ENCODE peak calls at places on chromosomes 2 and 18, in six cellular contexts. E, T, K, N, A and P are unnamed samples. For H3K27me3 and H3K9me3, the result is how much of the 10 kb centered on the place peaks cover.

GRCh38 chr2:239399404-239399999 is 1.3 kb downstream of the HDAC4 start:
- DNase-seq in E (peak), T (no peak), K (peak), N (no peak), A (peak), P (no peak)

GRCh38 chr2:165847001-165847400 is 53.0 kb upstream of the GALNT3 start:
- DNase-seq in E (peak), T (no peak), K (no peak), N (no peak), A (no peak), P (no peak)

GRCh38 chr2:156538083-156538504 is 101.9 kb downstream of the GPD2 start:
- DNase-seq in E (peak), T (no peak), K (no peak), N (no peak), A (peak), P (no peak)

GRCh38 chr2:105256431-105257047 is 15.0 kb downstream of the GPR45 start:
- DNase-seq in E (no peak), T (no peak), K (no peak), N (no peak), A (no peak), P (no peak)

GRCh38 chr2:239201531-239201876 is 199.3 kb downstream of the HDAC4 start:
- DNase-seq in E (no peak), T (peak), K (no peak), N (no peak), A (no peak), P (no peak)

GRCh38 chr2:119028327-119029174 is 86.6 kb downstream of the MARCO start:
- DNase-seq in E (peak), T (no peak), K (peak), N (no peak), A (no peak), P (peak)

GRCh38 chr2:172909454-172909853 is 166.2 kb upstream of the MAP3K20 start:
- DNase-seq in E (no peak), T (no peak), K (no peak), N (no peak), A (no peak), P (no peak)

GRCh38 chr2:9210030-9210429 is 3.4 kb downstream of the ASAP2 start:
- DNase-seq in E (no peak), T (no peak), K (no peak), N (no peak), A (no peak), P (no peak)

GRCh38 chr2:136527560-136527959 is 237.8 kb upstream of the THSD7B start:
- DNase-seq in E (peak), T (no peak), K (peak), N (no peak), A (no peak), P (no peak)

GRCh38 chr2:50895058-50895457 is 136.9 kb downstream of the NRXN1 start:
- DNase-seq in E (no peak), T (no peak), K (peak), N (no peak), A (no peak), P (no peak)

GRCh38 chr2:122748552-122749011 is 993.1 kb downstream of the TSN start:
- DNase-seq in E (peak), T (no peak), K (peak), N (peak), A (peak), P (no peak)

GRCh38 chr2:71785550-71785951 is 332.2 kb downstream of the DYSF start:
- DNase-seq in E (no peak), T (no peak), K (no peak), N (no peak), A (no peak), P (no peak)

GRCh38 chr2:112255875-112256274 is 1.0 kb upstream of the ZC3H8 start:
- DNase-seq in E (no peak), T (no peak), K (no peak), N (no peak), A (no peak), P (no peak)

GRCh38 chr2:31299547-31299946 is 65.6 kb downstream of the EHD3 start:
- DNase-seq in E (no peak), T (no peak), K (no peak), N (no peak), A (no peak), P (no peak)

GRCh38 chr2:42053791-42054656 is 6.2 kb downstream of the PKDCC start:
- DNase-seq in E (no peak), T (peak), K (no peak), N (no peak), A (no peak), P (no peak)

GRCh38 chr2:102235491-102235890 is 48.7 kb downstream of the IL1RL2 start:
- DNase-seq in E (no peak), T (no peak), K (no peak), N (no peak), A (no peak), P (no peak)

GRCh38 chr2:105553538-105554196 is 154.8 kb upstream of the FHL2 start:
- DNase-seq in E (no peak), T (no peak), K (peak), N (peak), A (peak), P (no peak)

GRCh38 chr2:154698238-154698788 is at the start of gene KCNJ3:
- DNase-seq in E (no peak), T (no peak), K (no peak), N (no peak), A (no peak), P (no peak)
- H3K4me3 ChIP-seq in E (peak), T (peak), K (no peak), N (no peak), A (no peak), P (peak)

GRCh38 chr2:11715987-11716652 is 30.3 kb upstream of the LPIN1 start:
- DNase-seq in E (no peak), T (no peak), K (no peak), N (peak), A (no peak), P (no peak)

GRCh38 chr2:11713815-11714214 is 32.6 kb upstream of the LPIN1 start:
- DNase-seq in E (no peak), T (no peak), K (no peak), N (peak), A (no peak), P (no peak)

GRCh38 chr2:11717623-11718022 is 28.8 kb upstream of the LPIN1 start:
- DNase-seq in E (no peak), T (no peak), K (no peak), N (no peak), A (no peak), P (no peak)

GRCh38 chr2:11719230-11719977 is 27.0 kb upstream of the LPIN1 start:
- DNase-seq in E (no peak), T (no peak), K (no peak), N (no peak), A (no peak), P (no peak)

DNA sequence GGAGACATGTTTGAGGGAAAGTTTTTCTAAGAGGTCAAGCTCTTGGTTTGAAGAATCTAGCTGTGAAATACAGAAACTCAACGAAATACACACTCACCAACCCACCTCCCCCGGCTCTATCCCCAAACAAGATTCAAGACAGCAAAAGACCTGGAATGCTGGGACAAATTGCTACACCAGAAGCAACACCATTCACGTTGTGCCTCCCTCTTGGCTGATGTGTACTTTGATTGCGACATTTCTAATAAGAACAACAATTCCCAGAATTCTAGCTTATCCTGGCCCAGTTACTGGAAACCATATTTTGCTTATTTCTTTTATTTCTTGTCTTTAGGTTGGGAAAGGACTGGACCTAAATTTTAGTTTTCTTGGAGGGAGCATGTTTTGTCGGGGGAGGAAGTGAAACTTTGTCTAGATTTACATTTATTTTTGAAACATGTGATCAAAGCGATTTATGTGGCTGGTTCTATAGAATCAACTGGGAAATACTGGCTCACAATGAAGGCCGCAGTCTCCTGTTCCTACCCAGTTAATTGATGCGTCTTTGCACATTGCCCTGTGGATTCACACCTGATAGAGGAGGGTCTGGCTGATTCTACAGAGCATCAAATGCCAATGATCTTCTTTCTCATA is 29.6 kb upstream of the LPIN1 start:
- DNase-seq in E (no peak), T (no peak), K (no peak), N (no peak), A (no peak), P (no peak)
- H3K27me3 ChIP-seq in E (under half), T (under half), K (under half), N (under half), A (under half), P (under half)

GRCh38 chr2:234640657-234641056 is 143.8 kb upstream of the ARL4C start:
- DNase-seq in E (no peak), T (no peak), K (no peak), N (peak), A (no peak), P (no peak)
- H3K9me3 ChIP-seq in E (under half), T (under half), K (under half), N (under half), A (under half), P (under half)

GRCh38 chr18:75916641-75916982 is 489.1 kb upstream of the SMIM21 start:
- DNase-seq in E (no peak), T (no peak), K (no peak), N (no peak), A (no peak), P (no peak)

GRCh38 chr18:75915941-75916640 is 488.6 kb upstream of the SMIM21 start:
- DNase-seq in E (peak), T (no peak), K (no peak), N (no peak), A (no peak), P (peak)
- H3K4me3 ChIP-seq in E (no peak), T (peak), K (peak), N (no peak), A (no peak), P (peak)

DNA sequence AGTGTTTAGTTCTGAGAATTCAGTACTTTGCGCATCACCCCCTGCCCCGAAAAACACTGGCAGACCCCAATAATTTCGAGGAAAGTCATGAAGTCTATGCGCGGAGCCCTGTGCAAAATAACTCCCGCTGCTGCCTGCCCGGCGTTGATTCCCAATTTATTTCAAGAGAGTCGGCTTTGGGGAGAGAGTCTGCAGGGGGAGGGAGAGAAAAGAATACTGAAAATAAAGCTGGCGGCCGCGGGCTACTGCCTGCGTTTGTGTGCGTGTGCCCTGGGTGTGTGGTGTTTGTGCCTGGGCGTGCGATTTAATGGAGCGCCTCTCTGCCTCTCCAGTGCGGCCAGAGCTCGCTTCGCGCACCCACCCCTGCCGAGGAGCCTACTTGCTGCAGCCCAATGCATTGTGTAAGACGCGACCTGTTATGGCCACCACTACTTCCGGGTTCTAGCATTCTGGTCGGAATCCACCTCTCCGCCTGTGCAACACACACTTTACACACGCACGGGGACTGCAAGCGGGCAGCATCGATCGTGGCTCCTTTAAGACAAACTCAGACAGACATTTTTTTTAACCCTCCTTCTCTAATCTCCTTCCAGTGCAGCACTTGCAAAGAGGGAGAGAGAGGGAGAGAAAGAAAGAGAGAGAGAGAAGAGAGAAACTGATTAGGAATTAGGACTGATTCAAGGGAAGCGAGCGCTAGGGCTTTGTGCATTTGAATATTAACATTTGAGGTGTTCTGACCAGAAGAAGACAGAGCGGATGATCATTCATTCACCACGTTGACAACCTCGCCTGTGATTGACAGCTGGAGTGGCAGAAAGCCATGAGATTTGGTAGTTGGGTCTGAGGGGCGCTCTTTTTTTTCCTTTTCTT is at the start of gene MEIS1:
- DNase-seq in E (peak), T (peak), K (peak), N (peak), A (peak), P (peak)
- H3K27me3 ChIP-seq in E (under half), T (under half), K (under half), N (under half), A (under half), P (under half)

GRCh38 chr2:231540017-231540416 is 9.8 kb upstream of the NMUR1 start:
- DNase-seq in E (no peak), T (no peak), K (no peak), N (no peak), A (no peak), P (no peak)

GRCh38 chr2:231533086-231533776 is 3.0 kb upstream of the NMUR1 start:
- DNase-seq in E (no peak), T (no peak), K (no peak), N (no peak), A (no peak), P (no peak)

GRCh38 chr2:231532189-231533035 is 2.2 kb upstream of the NMUR1 start:
- DNase-seq in E (no peak), T (no peak), K (no peak), N (no peak), A (no peak), P (no peak)

GRCh38 chr2:231533777-231534125 is 3.5 kb upstream of the NMUR1 start:
- DNase-seq in E (no peak), T (no peak), K (no peak), N (no peak), A (no peak), P (no peak)

DNA sequence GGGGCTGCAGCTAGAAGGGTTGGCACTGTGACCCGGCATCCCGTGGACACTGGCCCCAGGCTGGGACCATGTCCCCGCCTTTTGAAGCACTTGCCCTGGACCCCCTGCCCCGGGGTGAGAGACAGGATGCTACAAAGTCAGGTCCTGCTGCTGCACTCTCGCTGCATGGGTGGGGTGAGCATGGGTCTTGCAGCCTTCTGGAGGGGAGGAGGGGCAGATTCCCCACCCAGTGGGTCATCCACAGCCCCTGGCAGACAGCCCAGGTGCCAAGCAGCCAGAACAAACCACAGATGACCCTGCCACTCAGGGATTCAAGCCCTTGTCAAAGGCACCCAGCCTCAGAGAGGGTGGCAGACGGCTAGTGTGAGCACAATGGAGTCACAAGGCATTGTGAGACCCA is 5.7 kb upstream of the NMUR1 start:
- DNase-seq in E (no peak), T (no peak), K (no peak), N (no peak), A (no peak), P (no peak)
- H3K9me3 ChIP-seq in E (under half), T (under half), K (under half), N (under half), A (under half), P (under half)

GRCh38 chr18:7565677-7566076 is 1.4 kb upstream of the PTPRM start:
- DNase-seq in E (no peak), T (no peak), K (no peak), N (no peak), A (no peak), P (no peak)
- H3K4me3 ChIP-seq in E (no peak), T (peak), K (no peak), N (peak), A (peak), P (no peak)